ENCODE peak calls at places on chromosome 1, in six cellular contexts. One of them, this sample, is unnamed.

GRCh38 chr1:207078578-207079132 is 10.0 kb upstream of the C4BPB start:
- DNase-seq in brain microvascular endothelial cell: no peak
- DNase-seq in nephron progenitor cell: no peak
- DNase-seq in endothelial cell: no peak
- DNase-seq in GM13976: no peak
- DNase-seq in HL-60: no peak
- DNase-seq in this sample: no peak

GRCh38 chr1:115364044-115364775 is 26.2 kb upstream of the NGF start:
- DNase-seq in endothelial cell: no peak
- DNase-seq in nephron progenitor cell: no peak
- DNase-seq in brain microvascular endothelial cell: peak
- DNase-seq in HL-60: no peak
- DNase-seq in GM13976: no peak
- DNase-seq in this sample: no peak

GRCh38 chr1:9121891-9122409 is 7.0 kb downstream of the GPR157 start:
- DNase-seq in nephron progenitor cell: no peak
- DNase-seq in brain microvascular endothelial cell: no peak
- DNase-seq in HL-60: no peak
- DNase-seq in endothelial cell: no peak
- DNase-seq in GM13976: peak
- DNase-seq in this sample: peak

GRCh38 chr1:53207726-53208125 is 11.1 kb downstream of the CPT2 start:
- DNase-seq in endothelial cell: no peak
- DNase-seq in HL-60: no peak
- DNase-seq in nephron progenitor cell: no peak
- DNase-seq in GM13976: no peak
- DNase-seq in brain microvascular endothelial cell: no peak
- DNase-seq in this sample: no peak

GRCh38 chr1:9265966-9266365 is 26.7 kb upstream of the SPSB1 start:
- DNase-seq in nephron progenitor cell: peak
- DNase-seq in HL-60: no peak
- DNase-seq in brain microvascular endothelial cell: no peak
- DNase-seq in GM13976: no peak
- DNase-seq in endothelial cell: no peak
- DNase-seq in this sample: no peak

GRCh38 chr1:11564237-11564636 is 85.3 kb downstream of the DISP3 start:
- DNase-seq in nephron progenitor cell: no peak
- DNase-seq in GM13976: no peak
- DNase-seq in HL-60: no peak
- DNase-seq in endothelial cell: no peak
- DNase-seq in brain microvascular endothelial cell: no peak
- DNase-seq in this sample: no peak

GRCh38 chr1:56125316-56125715 is 454.0 kb downstream of the PLPP3 start:
- DNase-seq in nephron progenitor cell: no peak
- DNase-seq in HL-60: no peak
- DNase-seq in GM13976: no peak
- DNase-seq in brain microvascular endothelial cell: no peak
- DNase-seq in endothelial cell: no peak
- DNase-seq in this sample: no peak

GRCh38 chr1:223556414-223557124 is 108.9 kb downstream of the CAPN8 start:
- DNase-seq in nephron progenitor cell: peak
- DNase-seq in endothelial cell: peak
- DNase-seq in GM13976: peak
- DNase-seq in brain microvascular endothelial cell: peak
- DNase-seq in HL-60: peak
- DNase-seq in this sample: peak

GRCh38 chr1:30522031-30523004 is 201.1 kb downstream of the MATN1 start:
- DNase-seq in HL-60: no peak
- DNase-seq in brain microvascular endothelial cell: no peak
- DNase-seq in endothelial cell: no peak
- DNase-seq in nephron progenitor cell: no peak
- DNase-seq in GM13976: no peak
- DNase-seq in this sample: no peak

GRCh38 chr1:172287207-172287606 is 133.3 kb upstream of the C1orf105 start:
- DNase-seq in HL-60: no peak
- DNase-seq in nephron progenitor cell: no peak
- DNase-seq in brain microvascular endothelial cell: peak
- DNase-seq in endothelial cell: no peak
- DNase-seq in GM13976: no peak
- DNase-seq in this sample: no peak

GRCh38 chr1:6367381-6368007 is 26.1 kb downstream of the ACOT7 start:
- DNase-seq in brain microvascular endothelial cell: no peak
- DNase-seq in nephron progenitor cell: no peak
- DNase-seq in endothelial cell: no peak
- DNase-seq in HL-60: no peak
- DNase-seq in GM13976: no peak
- DNase-seq in this sample: no peak

GRCh38 chr1:238999944-239000343 is 386.4 kb upstream of the CHRM3 start:
- DNase-seq in brain microvascular endothelial cell: no peak
- DNase-seq in GM13976: no peak
- DNase-seq in nephron progenitor cell: no peak
- DNase-seq in endothelial cell: no peak
- DNase-seq in HL-60: no peak
- DNase-seq in this sample: no peak

GRCh38 chr1:32540589-32540988 is 1.4 kb downstream of the ZBTB8A start:
- DNase-seq in brain microvascular endothelial cell: no peak
- DNase-seq in HL-60: no peak
- DNase-seq in GM13976: no peak
- DNase-seq in endothelial cell: no peak
- DNase-seq in nephron progenitor cell: no peak
- DNase-seq in this sample: no peak

GRCh38 chr1:198657550-198658064 is 18.8 kb downstream of the PTPRC start:
- DNase-seq in endothelial cell: no peak
- DNase-seq in nephron progenitor cell: no peak
- DNase-seq in GM13976: no peak
- DNase-seq in HL-60: peak
- DNase-seq in brain microvascular endothelial cell: peak
- DNase-seq in this sample: no peak

GRCh38 chr1:203323587-203323986 is 18.3 kb downstream of the BTG2 start:
- DNase-seq in GM13976: no peak
- DNase-seq in nephron progenitor cell: no peak
- DNase-seq in endothelial cell: no peak
- DNase-seq in HL-60: no peak
- DNase-seq in brain microvascular endothelial cell: no peak
- DNase-seq in this sample: no peak

GRCh38 chr1:177983087-177983823 is 13.4 kb upstream of the SEC16B start:
- DNase-seq in endothelial cell: no peak
- DNase-seq in nephron progenitor cell: no peak
- DNase-seq in brain microvascular endothelial cell: no peak
- DNase-seq in GM13976: no peak
- DNase-seq in HL-60: no peak
- DNase-seq in this sample: no peak

GRCh38 chr1:101733340-101733739 is 263.4 kb downstream of the OLFM3 start:
- DNase-seq in endothelial cell: no peak
- DNase-seq in nephron progenitor cell: no peak
- DNase-seq in HL-60: no peak
- DNase-seq in GM13976: no peak
- DNase-seq in brain microvascular endothelial cell: no peak
- DNase-seq in this sample: no peak

GRCh38 chr1:214615111-214615510 is 12.1 kb downstream of the CENPF start:
- DNase-seq in endothelial cell: no peak
- DNase-seq in GM13976: no peak
- DNase-seq in brain microvascular endothelial cell: no peak
- DNase-seq in nephron progenitor cell: no peak
- DNase-seq in HL-60: no peak
- DNase-seq in this sample: no peak

GRCh38 chr1:117606608-117607261 is 887 bp downstream of the TENT5C start:
- DNase-seq in brain microvascular endothelial cell: no peak
- DNase-seq in nephron progenitor cell: peak
- DNase-seq in HL-60: peak
- DNase-seq in GM13976: no peak
- DNase-seq in endothelial cell: no peak
- DNase-seq in this sample: peak

GRCh38 chr1:245409341-245410195 is 254.8 kb downstream of the KIF26B start:
- DNase-seq in endothelial cell: no peak
- DNase-seq in HL-60: no peak
- DNase-seq in brain microvascular endothelial cell: no peak
- DNase-seq in GM13976: no peak
- DNase-seq in nephron progenitor cell: peak
- DNase-seq in this sample: no peak

GRCh38 chr1:7062346-7063061 is 277.2 kb downstream of the CAMTA1 start:
- DNase-seq in HL-60: no peak
- DNase-seq in brain microvascular endothelial cell: no peak
- DNase-seq in endothelial cell: no peak
- DNase-seq in GM13976: no peak
- DNase-seq in nephron progenitor cell: no peak
- DNase-seq in this sample: no peak

GRCh38 chr1:238052496-238053266 is 162.0 kb upstream of the ZP4 start:
- DNase-seq in brain microvascular endothelial cell: no peak
- DNase-seq in HL-60: no peak
- DNase-seq in nephron progenitor cell: no peak
- DNase-seq in endothelial cell: no peak
- DNase-seq in GM13976: no peak
- DNase-seq in this sample: no peak

GRCh38 chr1:53783056-53783455 is 44.1 kb upstream of the GLIS1 start:
- DNase-seq in HL-60: no peak
- DNase-seq in GM13976: no peak
- DNase-seq in brain microvascular endothelial cell: no peak
- DNase-seq in endothelial cell: no peak
- DNase-seq in nephron progenitor cell: no peak
- DNase-seq in this sample: no peak

GRCh38 chr1:20233394-20233793 is 47.1 kb upstream of the PLA2G2C start:
- DNase-seq in GM13976: peak
- DNase-seq in HL-60: no peak
- DNase-seq in brain microvascular endothelial cell: peak
- DNase-seq in nephron progenitor cell: no peak
- DNase-seq in endothelial cell: no peak
- DNase-seq in this sample: peak

GRCh38 chr1:157652859-157653493 is 47.6 kb downstream of the FCRL3 start:
- DNase-seq in brain microvascular endothelial cell: no peak
- DNase-seq in endothelial cell: no peak
- DNase-seq in HL-60: peak
- DNase-seq in GM13976: peak
- DNase-seq in nephron progenitor cell: no peak
- DNase-seq in this sample: peak

GRCh38 chr1:40884055-40884795 is 22.1 kb upstream of the CITED4 start:
- DNase-seq in brain microvascular endothelial cell: no peak
- DNase-seq in endothelial cell: no peak
- DNase-seq in nephron progenitor cell: peak
- DNase-seq in HL-60: no peak
- DNase-seq in GM13976: no peak
- DNase-seq in this sample: no peak

GRCh38 chr1:74995848-74996247 is 138.3 kb upstream of the LHX8 start:
- DNase-seq in GM13976: no peak
- DNase-seq in endothelial cell: no peak
- DNase-seq in HL-60: no peak
- DNase-seq in nephron progenitor cell: no peak
- DNase-seq in brain microvascular endothelial cell: no peak
- DNase-seq in this sample: no peak

GRCh38 chr1:5993553-5994510 is 1.6 kb upstream of the NPHP4 start:
- DNase-seq in GM13976: peak
- DNase-seq in HL-60: peak
- DNase-seq in endothelial cell: no peak
- DNase-seq in brain microvascular endothelial cell: no peak
- DNase-seq in nephron progenitor cell: no peak
- DNase-seq in this sample: no peak

GRCh38 chr1:116373451-116374339 is 651 bp downstream of the ATP1A1 start:
- DNase-seq in nephron progenitor cell: peak
- DNase-seq in brain microvascular endothelial cell: no peak
- DNase-seq in endothelial cell: peak
- DNase-seq in GM13976: peak
- DNase-seq in HL-60: peak
- DNase-seq in this sample: peak

DNA sequence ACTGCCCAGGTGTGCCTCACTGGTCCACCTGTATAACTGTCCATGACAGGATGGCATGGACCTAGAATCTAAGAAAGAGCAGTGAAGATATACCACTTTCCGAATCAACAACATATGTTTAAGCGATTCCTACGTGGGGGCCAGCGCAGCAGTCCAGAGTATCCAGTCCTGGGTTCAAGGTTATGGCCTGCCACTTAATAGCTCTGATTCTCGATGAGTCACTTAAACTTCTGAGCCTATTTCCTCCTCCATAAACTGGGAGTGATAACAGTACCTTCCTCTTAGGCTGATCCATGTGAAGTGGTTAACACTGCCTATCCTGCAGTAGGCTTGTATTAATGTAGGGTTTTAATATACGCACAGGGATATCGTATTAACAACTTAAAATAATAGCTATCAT is 2.8 kb downstream of the STPG1 start:
- DNase-seq in HL-60: no peak
- DNase-seq in brain microvascular endothelial cell: no peak
- DNase-seq in nephron progenitor cell: no peak
- DNase-seq in endothelial cell: no peak
- DNase-seq in GM13976: no peak
- DNase-seq in this sample: no peak
- TF ChIP-seq CTCF in HL-60: no peak
- TF ChIP-seq CTCF in brain microvascular endothelial cell: no peak
- TF ChIP-seq CTCF in nephron progenitor cell: no peak
- TF ChIP-seq CTCF in endothelial cell: no peak
- TF ChIP-seq CTCF in GM13976: no peak
- TF ChIP-seq CTCF in this sample: no peak

GRCh38 chr1:21301794-21302440 is 11.7 kb upstream of the ECE1 start:
- DNase-seq in GM13976: no peak
- DNase-seq in endothelial cell: no peak
- DNase-seq in nephron progenitor cell: no peak
- DNase-seq in HL-60: no peak
- DNase-seq in brain microvascular endothelial cell: no peak
- DNase-seq in this sample: no peak

GRCh38 chr1:21304488-21304887 is 14.2 kb upstream of the ECE1 start:
- DNase-seq in endothelial cell: no peak
- DNase-seq in brain microvascular endothelial cell: no peak
- DNase-seq in GM13976: no peak
- DNase-seq in nephron progenitor cell: no peak
- DNase-seq in HL-60: no peak
- DNase-seq in this sample: no peak

GRCh38 chr1:21305155-21305899 is 15.1 kb upstream of the ECE1 start:
- DNase-seq in GM13976: no peak
- DNase-seq in HL-60: no peak
- DNase-seq in nephron progenitor cell: no peak
- DNase-seq in endothelial cell: no peak
- DNase-seq in brain microvascular endothelial cell: no peak
- DNase-seq in this sample: no peak

GRCh38 chr1:21300774-21301173 is 10.5 kb upstream of the ECE1 start:
- DNase-seq in nephron progenitor cell: no peak
- DNase-seq in endothelial cell: no peak
- DNase-seq in HL-60: no peak
- DNase-seq in GM13976: no peak
- DNase-seq in brain microvascular endothelial cell: no peak
- DNase-seq in this sample: no peak

GRCh38 chr1:21302747-21303715 is 12.8 kb upstream of the ECE1 start:
- DNase-seq in HL-60: no peak
- DNase-seq in GM13976: no peak
- DNase-seq in nephron progenitor cell: no peak
- DNase-seq in brain microvascular endothelial cell: no peak
- DNase-seq in endothelial cell: no peak
- DNase-seq in this sample: no peak
- TF ChIP-seq CTCF in HL-60: no peak
- TF ChIP-seq CTCF in GM13976: no peak
- TF ChIP-seq CTCF in nephron progenitor cell: no peak
- TF ChIP-seq CTCF in brain microvascular endothelial cell: peak
- TF ChIP-seq CTCF in endothelial cell: no peak
- TF ChIP-seq CTCF in this sample: no peak

GRCh38 chr1:13517193-13517812 is 3.5 kb upstream of the LRRC38 start:
- DNase-seq in endothelial cell: peak
- DNase-seq in HL-60: no peak
- DNase-seq in brain microvascular endothelial cell: no peak
- DNase-seq in nephron progenitor cell: peak
- DNase-seq in GM13976: peak
- DNase-seq in this sample: peak
- TF ChIP-seq CTCF in endothelial cell: peak
- TF ChIP-seq CTCF in HL-60: no peak
- TF ChIP-seq CTCF in brain microvascular endothelial cell: no peak
- TF ChIP-seq CTCF in nephron progenitor cell: peak
- TF ChIP-seq CTCF in GM13976: peak
- TF ChIP-seq CTCF in this sample: peak

GRCh38 chr1:38154089-38154470 is 107.5 kb upstream of the POU3F1 start:
- DNase-seq in endothelial cell: no peak
- DNase-seq in nephron progenitor cell: no peak
- DNase-seq in brain microvascular endothelial cell: no peak
- DNase-seq in HL-60: no peak
- DNase-seq in GM13976: no peak
- DNase-seq in this sample: no peak
- TF ChIP-seq CTCF in endothelial cell: no peak
- TF ChIP-seq CTCF in nephron progenitor cell: no peak
- TF ChIP-seq CTCF in brain microvascular endothelial cell: no peak
- TF ChIP-seq CTCF in HL-60: no peak
- TF ChIP-seq CTCF in GM13976: no peak
- TF ChIP-seq CTCF in this sample: no peak

This sample was measured in GM20000.